ENCODE peak calls at places on chromosomes 2 and 18, in four cellular contexts. B is GM12878, C is K562, J is HepG2. W is an unnamed sample.

GRCh38 chr2:159600752-159601151 is 15.6 kb downstream of the BAZ2B start:
- DNase-seq in B (no peak), J (peak; percentile 29), C (no peak), W (peak; percentile 52)

GRCh38 chr2:128396500-128396891 is 77.8 kb upstream of the HS6ST1 start:
- DNase-seq in B (no peak), J (no peak), C (no peak), W (no peak)

GRCh38 chr2:143161982-143162837 is 33.0 kb downstream of the ARHGAP15 start:
- DNase-seq in B (no peak), C (peak; percentile 13), J (peak; percentile 49), W (no peak)

GRCh38 chr2:191245869-191246531 is 796 bp downstream of the MYO1B start:
- DNase-seq in J (peak; percentile 88), C (no peak), B (no peak), W (peak; percentile 71)

GRCh38 chr2:111662039-111662740 is 221.8 kb downstream of the ANAPC1 start:
- DNase-seq in J (no peak), C (no peak), B (no peak), W (no peak)

GRCh38 chr2:241702405-241703127 is 727 bp downstream of the ING5 start:
- DNase-seq in B (peak; percentile 37), C (peak; percentile 83), J (peak; percentile 85), W (peak; percentile 84)

GRCh38 chr2:174753038-174753633 is 11.1 kb downstream of the CHRNA1 start:
- DNase-seq in B (peak; percentile 27), J (no peak), C (no peak), W (no peak)

GRCh38 chr18:51212606-51213005 is 15.1 kb upstream of the MEX3C start:
- DNase-seq in J (no peak), B (no peak), C (no peak), W (no peak)

GRCh38 chr18:66046025-66046602 is 295.3 kb downstream of the CDH7 start:
- DNase-seq in C (no peak), J (no peak), B (no peak), W (peak; percentile 0)

GRCh38 chr2:85181093-85181685 is 48.0 kb downstream of the TCF7L1 start:
- DNase-seq in B (no peak), J (no peak), C (peak; percentile 16), W (no peak)

GRCh38 chr18:12884521-12885323 is 685 bp upstream of the PTPN2 start:
- DNase-seq in B (no peak), J (no peak), C (no peak), W (no peak)

GRCh38 chr2:99420751-99421299 is 69.0 kb downstream of the REV1 start:
- DNase-seq in C (no peak), J (no peak), B (no peak), W (no peak)

GRCh38 chr2:36889782-36890181 is 76.6 kb downstream of the STRN start:
- DNase-seq in C (no peak), B (no peak), J (peak; percentile 35), W (peak; percentile 82)

GRCh38 chr18:21242141-21243040 is at the start of gene GREB1L:
- DNase-seq in J (peak; percentile 16), B (no peak), C (no peak), W (peak; percentile 40)

GRCh38 chr2:86786001-86786536 is 4.6 kb downstream of the CD8A start:
- DNase-seq in C (no peak), B (no peak), J (no peak), W (no peak)

GRCh38 chr18:64165906-64166305 is 17.0 kb upstream of the LINC00305 start:
- DNase-seq in B (no peak), J (no peak), C (no peak), W (no peak)

GRCh38 chr2:164661349-164661748 is 40.1 kb upstream of the GRB14 start:
- DNase-seq in B (no peak), J (no peak), C (no peak), W (peak; percentile 12)

GRCh38 chr2:191178806-191179514 is 28.2 kb upstream of the STAT4 start:
- DNase-seq in J (no peak), B (no peak), C (no peak), W (peak; percentile 66)

GRCh38 chr18:62522178-62522509 is 681 bp upstream of the ZCCHC2 start:
- DNase-seq in C (no peak), J (no peak), B (no peak), W (no peak)

GRCh38 chr2:208350610-208351009 is 56.0 kb upstream of the PTH2R start:
- DNase-seq in B (no peak), C (no peak), J (no peak), W (no peak)

GRCh38 chr2:40244251-40245010 is 207.5 kb downstream of the SLC8A1 start:
- DNase-seq in J (peak; percentile 37), B (no peak), C (no peak), W (peak; percentile 57)

GRCh38 chr18:55477537-55478300 is 110.3 kb downstream of the TCF4 start:
- DNase-seq in C (no peak), B (peak; percentile 4), J (no peak), W (no peak)

GRCh38 chr2:53652131-53652530 is 115.5 kb upstream of the CHAC2 start:
- DNase-seq in C (no peak), J (no peak), B (no peak), W (no peak)

GRCh38 chr2:95206086-95206485 is 1.2 kb upstream of the ZNF892 start:
- DNase-seq in B (no peak), J (no peak), C (no peak), W (no peak)

GRCh38 chr2:77487074-77487803 is 34.9 kb downstream of the LRRTM4 start:
- DNase-seq in J (no peak), B (no peak), C (no peak), W (no peak)

GRCh38 chr2:177748360-177748759 is 324.2 kb downstream of the PDE11A start:
- DNase-seq in B (no peak), J (no peak), C (peak; percentile 24), W (no peak)

DNA sequence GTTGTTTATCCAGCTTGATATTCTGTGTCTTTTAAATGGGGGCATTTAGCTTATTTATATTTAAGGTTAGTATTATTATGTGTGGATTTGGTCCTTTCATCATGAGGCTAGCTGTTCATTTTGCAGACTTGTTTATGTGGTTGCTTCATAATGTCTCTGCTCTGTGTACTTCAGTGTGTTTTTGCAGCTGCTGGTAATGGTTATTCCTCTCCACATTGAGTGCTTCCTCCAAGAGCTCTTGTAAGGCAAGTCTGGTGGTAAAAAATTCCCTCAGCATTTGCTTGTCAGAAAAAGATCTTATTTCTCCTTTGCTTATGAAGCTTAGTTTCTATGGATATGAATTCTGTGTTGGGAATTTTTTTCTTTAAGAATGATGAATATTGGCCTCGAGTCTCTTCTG is 47.8 kb upstream of the NT5C1B start:
- DNase-seq in C (no peak), B (no peak), J (no peak), W (no peak)
- TF ChIP-seq CHD4 in C (no peak), B (no peak), J (no peak), W (no peak)

DNA sequence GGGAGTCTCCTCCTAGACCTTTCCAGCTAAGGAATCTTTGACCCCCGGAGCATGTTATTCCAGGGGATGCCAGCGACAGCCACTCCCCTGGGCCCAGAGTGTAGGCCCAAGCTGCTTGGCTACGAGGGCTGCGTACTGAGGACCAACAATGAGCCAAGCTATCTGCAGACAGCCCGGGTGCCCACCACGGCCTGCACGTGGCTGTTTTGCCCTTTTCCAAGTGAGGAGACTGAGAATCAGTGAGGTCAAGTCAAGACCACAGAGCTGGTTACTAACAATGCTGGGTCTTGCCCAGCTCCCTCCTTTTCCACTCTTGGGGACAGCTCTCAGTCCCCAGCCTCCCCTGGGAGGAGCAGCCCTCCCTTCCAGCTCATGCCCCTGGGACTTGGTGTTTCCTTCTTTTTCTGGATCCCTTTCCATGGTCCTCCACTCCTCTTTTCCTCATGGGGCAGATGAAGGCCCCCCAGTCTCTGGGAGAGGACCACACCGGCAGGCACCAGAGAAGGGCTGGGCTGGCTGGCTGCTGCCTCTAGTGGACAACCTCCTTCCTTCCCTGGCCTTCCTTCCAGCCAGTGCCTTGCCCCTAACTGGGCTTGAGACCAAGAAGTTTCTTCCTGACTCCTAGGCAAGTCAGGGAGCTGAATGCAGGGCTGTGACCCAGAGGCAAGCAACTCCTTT is 550 bp upstream of the MALL start:
- DNase-seq in J (no peak), C (peak; percentile 26), B (no peak), W (peak; percentile 83)
- TF ChIP-seq POLR2A in J (no peak), C (no peak), B (no peak), W (no peak)

GRCh38 chr18:58682429-58683069 is 11.3 kb downstream of the MALT1 start:
- DNase-seq in J (peak; percentile 68), C (no peak), B (no peak), W (peak; percentile 60)
- TF ChIP-seq CHD4 in J (no peak), C (no peak), B (no peak), W (no peak)

DNA sequence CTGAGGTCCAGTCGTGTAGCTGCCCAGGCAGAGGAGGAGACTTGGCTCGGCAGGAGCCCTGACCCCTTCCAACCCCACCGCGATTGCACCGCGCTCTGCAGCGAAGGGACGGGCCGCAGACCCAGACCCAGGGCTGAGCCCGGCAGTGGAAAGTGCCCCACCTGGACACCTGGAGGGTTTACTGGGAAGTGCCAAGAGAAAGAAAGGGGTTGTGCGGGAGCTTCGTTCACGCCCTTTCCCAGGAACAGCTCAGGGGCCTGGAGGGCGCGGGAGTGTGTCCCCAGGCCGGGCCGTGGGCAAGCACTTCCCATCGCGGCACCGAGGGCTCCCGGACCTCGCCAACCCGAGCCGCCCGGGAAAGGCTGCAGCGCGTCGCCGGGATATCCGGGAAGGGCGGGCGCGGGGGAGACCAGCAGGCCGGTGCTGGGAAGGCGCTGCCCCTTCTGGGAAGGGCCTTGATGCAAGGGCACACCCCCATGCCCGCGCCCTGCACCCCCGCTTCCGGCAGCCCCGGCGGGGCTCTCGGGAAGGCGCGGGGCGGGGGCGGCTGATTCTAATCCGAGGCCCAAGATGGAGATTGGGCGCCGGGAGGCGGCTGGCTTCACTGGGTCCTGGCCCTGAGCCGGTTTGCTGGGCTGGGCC is 36.1 kb upstream of the MRPL33 start:
- DNase-seq in B (no peak), J (no peak), C (peak; percentile 65), W (no peak)
- TF ChIP-seq POLR2A in B (no peak), J (no peak), C (no peak), W (no peak)